ENCODE peak calls at places on chromosome 5, in six cellular contexts. One of them, this sample, is unnamed.

GRCh38 chr5:9654886-9655285 is 24.7 kb upstream of the TAS2R1 start:
- DNase-seq in kidney: no peak
- DNase-seq in neural progenitor cell: no peak
- DNase-seq in effector memory CD4-positive, alpha-beta T cell: no peak
- DNase-seq in fibroblast of lung: peak
- DNase-seq in left lung: no peak
- DNase-seq in this sample: no peak

GRCh38 chr5:160312139-160312959 is at the start of gene CCNJL:
- DNase-seq in kidney: peak
- DNase-seq in neural progenitor cell: peak
- DNase-seq in effector memory CD4-positive, alpha-beta T cell: no peak
- DNase-seq in fibroblast of lung: peak
- DNase-seq in left lung: peak
- DNase-seq in this sample: peak

GRCh38 chr5:178114325-178115135 is 1.2 kb downstream of the N4BP3 start:
- DNase-seq in kidney: peak
- DNase-seq in neural progenitor cell: peak
- DNase-seq in effector memory CD4-positive, alpha-beta T cell: peak
- DNase-seq in fibroblast of lung: no peak
- DNase-seq in left lung: peak
- DNase-seq in this sample: no peak

GRCh38 chr5:56530739-56531138 is 284.6 kb upstream of the MAP3K1 start:
- DNase-seq in kidney: no peak
- DNase-seq in neural progenitor cell: no peak
- DNase-seq in effector memory CD4-positive, alpha-beta T cell: no peak
- DNase-seq in fibroblast of lung: no peak
- DNase-seq in left lung: no peak
- DNase-seq in this sample: no peak

GRCh38 chr5:80507663-80508062 is 19.8 kb downstream of the FAM151B start:
- DNase-seq in kidney: no peak
- DNase-seq in neural progenitor cell: peak
- DNase-seq in effector memory CD4-positive, alpha-beta T cell: no peak
- DNase-seq in fibroblast of lung: no peak
- DNase-seq in left lung: no peak
- DNase-seq in this sample: no peak

GRCh38 chr5:142175461-142176142 is 67.0 kb downstream of the NDFIP1 start:
- DNase-seq in kidney: no peak
- DNase-seq in neural progenitor cell: no peak
- DNase-seq in effector memory CD4-positive, alpha-beta T cell: no peak
- DNase-seq in fibroblast of lung: no peak
- DNase-seq in left lung: no peak
- DNase-seq in this sample: no peak

GRCh38 chr5:167730121-167730520 is 561.3 kb upstream of the WWC1 start:
- DNase-seq in kidney: no peak
- DNase-seq in neural progenitor cell: no peak
- DNase-seq in effector memory CD4-positive, alpha-beta T cell: no peak
- DNase-seq in fibroblast of lung: peak
- DNase-seq in left lung: no peak
- DNase-seq in this sample: no peak

GRCh38 chr5:32489791-32490581 is 45.4 kb upstream of the ZFR start:
- DNase-seq in kidney: peak
- DNase-seq in neural progenitor cell: peak
- DNase-seq in effector memory CD4-positive, alpha-beta T cell: peak
- DNase-seq in fibroblast of lung: peak
- DNase-seq in left lung: no peak
- DNase-seq in this sample: no peak

GRCh38 chr5:109410389-109411174 is 808 bp upstream of the PJA2 start:
- DNase-seq in kidney: peak
- DNase-seq in neural progenitor cell: peak
- DNase-seq in effector memory CD4-positive, alpha-beta T cell: peak
- DNase-seq in fibroblast of lung: peak
- DNase-seq in left lung: peak
- DNase-seq in this sample: no peak

GRCh38 chr5:176391479-176391878 is 2.9 kb downstream of the HIGD2A start:
- DNase-seq in kidney: peak
- DNase-seq in neural progenitor cell: no peak
- DNase-seq in effector memory CD4-positive, alpha-beta T cell: no peak
- DNase-seq in fibroblast of lung: no peak
- DNase-seq in left lung: no peak
- DNase-seq in this sample: no peak

GRCh38 chr5:124748687-124749594 is 2.5 kb upstream of the ZNF608 start:
- DNase-seq in kidney: peak
- DNase-seq in neural progenitor cell: peak
- DNase-seq in effector memory CD4-positive, alpha-beta T cell: no peak
- DNase-seq in fibroblast of lung: peak
- DNase-seq in left lung: no peak
- DNase-seq in this sample: peak

GRCh38 chr5:128109138-128109537 is 25.6 kb downstream of the SLC12A2 start:
- DNase-seq in kidney: no peak
- DNase-seq in neural progenitor cell: no peak
- DNase-seq in effector memory CD4-positive, alpha-beta T cell: no peak
- DNase-seq in fibroblast of lung: no peak
- DNase-seq in left lung: peak
- DNase-seq in this sample: no peak
- H3K27ac ChIP-seq in kidney: no peak
- H3K27ac ChIP-seq in neural progenitor cell: no peak
- H3K27ac ChIP-seq in effector memory CD4-positive, alpha-beta T cell: no peak
- H3K27ac ChIP-seq in fibroblast of lung: no peak
- H3K27ac ChIP-seq in left lung: no peak
- H3K27ac ChIP-seq in this sample: no peak

DNA sequence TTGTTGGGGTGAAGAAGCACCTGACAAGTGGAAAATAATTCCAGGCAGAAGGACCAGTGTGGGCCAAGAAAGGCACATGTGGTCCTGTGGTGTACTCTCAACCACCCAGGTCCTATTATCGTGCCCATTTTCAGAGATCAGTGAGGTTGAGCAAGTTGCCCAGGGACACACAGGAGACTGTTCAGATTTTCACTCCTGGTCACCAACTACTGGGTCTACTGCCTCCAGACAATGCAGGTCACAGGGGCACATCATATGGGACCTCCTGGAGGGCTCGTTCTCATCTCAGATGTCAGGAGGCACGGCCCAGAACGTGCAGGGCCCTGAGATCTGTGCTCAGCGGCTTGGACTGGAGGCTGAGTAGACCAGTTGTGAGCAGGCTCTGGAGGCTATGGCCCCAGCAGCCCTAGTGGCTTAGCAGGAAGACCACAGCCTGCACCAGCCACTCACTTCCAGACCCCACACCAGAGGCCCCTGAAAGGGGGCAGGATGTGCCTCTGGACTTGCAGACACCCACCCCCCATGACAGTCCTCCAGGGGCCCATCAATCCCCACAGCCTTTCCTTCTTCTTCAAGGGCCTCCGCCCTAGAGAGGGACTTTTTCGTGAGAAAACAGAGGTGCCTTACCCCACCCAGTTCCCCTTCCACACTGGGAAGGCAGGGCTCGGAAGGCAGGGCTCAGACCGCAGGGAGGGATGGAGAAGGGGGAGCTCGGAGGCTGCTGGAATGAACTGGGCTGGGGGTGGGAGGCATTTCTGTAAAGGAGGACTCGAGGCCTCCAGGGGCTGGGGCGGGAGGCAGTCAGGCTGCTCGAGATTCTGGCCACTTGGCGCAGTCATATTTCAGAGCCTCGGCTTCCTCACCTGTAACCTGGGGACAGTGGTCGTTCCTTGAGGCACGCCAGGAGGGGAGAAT is 82.7 kb upstream of the NEURL1B start:
- DNase-seq in kidney: no peak
- DNase-seq in neural progenitor cell: no peak
- DNase-seq in effector memory CD4-positive, alpha-beta T cell: no peak
- DNase-seq in fibroblast of lung: no peak
- DNase-seq in left lung: no peak
- DNase-seq in this sample: no peak
- H3K27ac ChIP-seq in kidney: no peak
- H3K27ac ChIP-seq in neural progenitor cell: no peak
- H3K27ac ChIP-seq in effector memory CD4-positive, alpha-beta T cell: no peak
- H3K27ac ChIP-seq in fibroblast of lung: no peak
- H3K27ac ChIP-seq in left lung: no peak
- H3K27ac ChIP-seq in this sample: no peak

GRCh38 chr5:13567819-13568218 is 376.7 kb downstream of the DNAH5 start:
- DNase-seq in kidney: no peak
- DNase-seq in neural progenitor cell: no peak
- DNase-seq in effector memory CD4-positive, alpha-beta T cell: no peak
- DNase-seq in fibroblast of lung: peak
- DNase-seq in left lung: no peak
- DNase-seq in this sample: no peak
- H3K27ac ChIP-seq in kidney: no peak
- H3K27ac ChIP-seq in neural progenitor cell: no peak
- H3K27ac ChIP-seq in effector memory CD4-positive, alpha-beta T cell: no peak
- H3K27ac ChIP-seq in fibroblast of lung: no peak
- H3K27ac ChIP-seq in left lung: no peak
- H3K27ac ChIP-seq in this sample: no peak

GRCh38 chr5:58187473-58188286 is 272.2 kb downstream of the PLK2 start:
- DNase-seq in kidney: no peak
- DNase-seq in neural progenitor cell: no peak
- DNase-seq in effector memory CD4-positive, alpha-beta T cell: no peak
- DNase-seq in fibroblast of lung: no peak
- DNase-seq in left lung: no peak
- DNase-seq in this sample: no peak
- H3K27ac ChIP-seq in kidney: no peak
- H3K27ac ChIP-seq in neural progenitor cell: no peak
- H3K27ac ChIP-seq in effector memory CD4-positive, alpha-beta T cell: no peak
- H3K27ac ChIP-seq in fibroblast of lung: no peak
- H3K27ac ChIP-seq in left lung: no peak
- H3K27ac ChIP-seq in this sample: no peak

DNA sequence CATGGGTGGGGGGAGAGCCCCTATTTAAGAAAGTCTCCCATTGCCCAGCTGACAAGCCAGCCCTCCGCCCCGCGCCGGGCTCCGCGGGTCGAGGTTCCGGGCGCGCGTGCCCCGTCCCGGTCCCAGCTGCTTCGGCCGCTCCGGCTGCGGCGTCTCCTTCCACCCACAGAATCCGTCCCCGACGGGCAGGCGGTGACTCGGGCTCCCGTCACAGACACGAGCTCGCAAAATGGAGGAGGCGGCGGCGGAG is 204 bp downstream of the NR3C1 start:
- DNase-seq in kidney: no peak
- DNase-seq in neural progenitor cell: no peak
- DNase-seq in effector memory CD4-positive, alpha-beta T cell: no peak
- DNase-seq in fibroblast of lung: no peak
- DNase-seq in left lung: no peak
- DNase-seq in this sample: no peak
- H3K27ac ChIP-seq in kidney: peak
- H3K27ac ChIP-seq in neural progenitor cell: no peak
- H3K27ac ChIP-seq in effector memory CD4-positive, alpha-beta T cell: peak
- H3K27ac ChIP-seq in fibroblast of lung: peak
- H3K27ac ChIP-seq in left lung: peak
- H3K27ac ChIP-seq in this sample: peak

GRCh38 chr5:172436874-172437369 is 17.4 kb downstream of the SH3PXD2B start:
- DNase-seq in kidney: peak
- DNase-seq in neural progenitor cell: no peak
- DNase-seq in effector memory CD4-positive, alpha-beta T cell: no peak
- DNase-seq in fibroblast of lung: no peak
- DNase-seq in left lung: no peak
- DNase-seq in this sample: no peak
- H3K27ac ChIP-seq in kidney: no peak
- H3K27ac ChIP-seq in neural progenitor cell: no peak
- H3K27ac ChIP-seq in effector memory CD4-positive, alpha-beta T cell: no peak
- H3K27ac ChIP-seq in fibroblast of lung: no peak
- H3K27ac ChIP-seq in left lung: no peak
- H3K27ac ChIP-seq in this sample: peak

DNA sequence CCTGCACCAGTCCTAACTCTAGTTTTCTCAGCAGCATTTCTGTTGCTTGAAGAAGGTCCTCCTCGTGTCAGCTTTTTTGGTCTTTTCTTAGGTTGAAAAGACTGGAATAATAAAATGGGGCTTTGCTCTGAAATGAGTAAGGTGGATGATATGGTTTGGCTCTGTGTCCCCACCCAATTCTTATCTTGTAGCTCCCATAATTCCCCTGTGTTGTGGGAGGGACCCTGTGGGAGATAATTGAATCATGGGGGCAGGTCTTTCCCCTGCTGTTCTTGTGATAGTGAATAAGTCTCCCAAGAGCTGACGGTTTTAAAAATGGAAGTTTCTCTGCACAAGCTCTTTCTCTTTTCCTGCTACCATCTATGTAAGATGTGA is 53.6 kb downstream of the LIX1 start:
- DNase-seq in kidney: no peak
- DNase-seq in neural progenitor cell: no peak
- DNase-seq in effector memory CD4-positive, alpha-beta T cell: no peak
- DNase-seq in fibroblast of lung: no peak
- DNase-seq in left lung: no peak
- DNase-seq in this sample: no peak
- H3K27ac ChIP-seq in kidney: no peak
- H3K27ac ChIP-seq in neural progenitor cell: no peak
- H3K27ac ChIP-seq in effector memory CD4-positive, alpha-beta T cell: no peak
- H3K27ac ChIP-seq in fibroblast of lung: no peak
- H3K27ac ChIP-seq in left lung: no peak
- H3K27ac ChIP-seq in this sample: no peak